ENCODE peak calls at places on chromosomes 7 and 10, in seven cellular contexts. D, O, B, E, N, F and U are unnamed samples.
A peak's percentile ranks its signal among the peaks of the same experiment; 100 is the strongest.

GRCh38 chr7:42151309-42151708 is 85.7 kb downstream of the GLI3 start:
- DNase-seq in D (peak; percentile 44), O (no peak), B (no peak), E (no peak), N (no peak), F (no peak), U (no peak)

GRCh38 chr7:111595780-111596179 is 33.5 kb upstream of the IMMP2L start:
- DNase-seq in D (no peak), O (no peak), B (no peak), E (no peak), N (no peak), F (no peak), U (no peak)

GRCh38 chr10:80252296-80252887 is 37.1 kb downstream of the MAT1A start:
- DNase-seq in D (no peak), O (no peak), B (no peak), E (no peak), N (no peak), F (no peak), U (no peak)

GRCh38 chr10:480928-481551 is 208.4 kb downstream of the DIP2C start:
- DNase-seq in D (peak; percentile 35), O (peak; percentile 64), B (no peak), E (no peak), N (peak; percentile 65), F (peak; percentile 83), U (no peak)

GRCh38 chr7:104922187-104923009 is 91.6 kb upstream of the KMT2E start:
- DNase-seq in D (peak; percentile 76), O (no peak), B (no peak), E (no peak), N (no peak), F (peak; percentile 52), U (no peak)

GRCh38 chr7:158030071-158030470 is 557.6 kb downstream of the PTPRN2 start:
- DNase-seq in D (no peak), O (no peak), B (no peak), E (no peak), N (peak; percentile 13), F (no peak), U (no peak)

GRCh38 chr7:27172388-27172774 is 1.7 kb downstream of the HOXA10 start:
- DNase-seq in D (peak; percentile 45), O (peak; percentile 4), B (no peak), E (no peak), N (peak; percentile 80), F (no peak), U (peak; percentile 17)

GRCh38 chr10:46014683-46015405 is 15.6 kb downstream of the NCOA4 start:
- DNase-seq in D (peak; percentile 86), O (no peak), B (no peak), E (no peak), N (no peak), F (peak; percentile 81), U (no peak)

DNA sequence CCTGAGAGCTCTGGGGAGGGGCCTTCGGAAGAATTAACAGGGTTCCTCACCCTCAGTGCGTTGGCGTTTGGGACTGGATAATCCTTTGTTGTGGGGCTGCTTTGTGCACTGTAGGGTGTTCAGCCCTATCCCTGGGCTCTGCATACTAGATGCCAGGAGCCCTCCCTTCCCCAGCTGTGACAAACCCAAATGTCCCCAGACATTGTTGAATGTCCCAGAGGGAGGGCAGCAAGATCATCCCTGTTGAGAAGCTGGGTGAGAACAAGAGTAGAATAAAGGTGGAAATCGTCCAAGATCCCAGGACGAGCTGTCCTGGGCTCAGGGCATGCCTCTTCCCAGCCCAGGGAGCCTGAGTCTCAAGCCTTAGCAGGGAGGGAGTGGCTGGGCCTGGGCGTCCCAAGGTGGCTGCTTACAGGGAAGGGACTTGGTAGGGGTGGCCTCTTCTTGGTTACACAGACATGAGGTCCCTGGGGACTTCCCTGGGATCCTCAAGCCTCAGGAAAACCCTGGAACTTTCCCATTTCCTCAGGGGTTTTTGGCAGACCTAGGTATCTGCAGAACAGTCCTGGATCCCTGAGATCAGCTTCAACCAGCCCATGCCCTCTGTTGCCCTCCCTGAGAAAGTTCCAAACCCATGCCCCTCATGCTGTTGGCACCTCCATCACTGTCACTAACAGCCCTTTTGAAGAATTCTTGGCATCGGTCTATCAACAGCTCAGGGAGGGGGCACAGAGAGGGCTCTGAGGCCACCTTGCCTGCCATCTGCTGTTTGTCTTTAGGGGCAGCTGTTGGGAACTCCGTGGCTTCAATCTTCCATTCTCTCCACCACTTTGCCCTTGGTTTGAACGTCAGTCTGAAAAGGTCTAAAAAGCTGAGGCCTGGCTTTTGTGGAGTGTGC is 53.7 kb downstream of the GOLGA7B start:
- DNase-seq in D (no peak), O (no peak), B (no peak), E (no peak), N (peak; percentile 45), F (no peak), U (no peak)
- TF ChIP-seq CTCF in D (no peak), O (no peak), B (no peak), E (no peak), N (no peak), F (no peak), U (no peak)

DNA sequence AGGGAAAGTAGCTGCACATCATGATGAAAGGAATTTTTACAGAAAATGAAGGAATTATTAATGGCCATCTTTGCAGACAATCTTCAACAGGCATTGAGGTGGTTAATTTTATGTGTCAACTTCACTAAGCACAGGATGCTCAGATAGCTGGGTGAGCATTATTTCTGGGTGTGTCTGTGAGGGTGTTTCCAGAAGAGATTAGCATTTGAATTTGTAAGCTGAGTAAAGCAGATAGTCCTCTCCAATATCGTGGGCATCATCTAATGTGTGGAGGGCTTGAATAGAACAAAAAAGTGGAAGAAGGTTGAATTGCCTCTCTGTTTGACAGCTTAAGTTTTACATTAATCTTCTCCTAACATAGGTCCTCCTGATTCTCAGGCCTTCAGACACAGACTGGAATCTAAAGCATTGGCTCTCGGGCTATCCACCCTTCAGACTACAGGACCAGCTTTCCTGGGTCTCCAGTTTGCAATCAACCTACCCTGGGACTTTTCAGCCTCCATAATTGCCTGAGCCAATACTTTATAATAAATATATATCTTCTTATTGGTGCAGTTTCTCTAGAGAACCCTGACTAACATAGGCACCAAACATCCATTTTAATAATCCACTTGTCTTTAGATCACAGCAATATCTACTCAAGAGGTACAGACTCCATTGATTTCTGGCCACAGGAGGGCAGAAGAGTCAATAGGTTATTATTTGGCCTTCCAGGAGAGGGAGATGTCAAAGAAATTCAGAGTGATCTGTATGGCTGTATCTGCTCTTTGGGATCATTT is 10.5 kb upstream of the CRPPA start:
- DNase-seq in D (peak; percentile 47), O (peak; percentile 22), B (no peak), E (peak; percentile 65), N (no peak), F (peak; percentile 27), U (no peak)
- TF ChIP-seq CTCF in D (peak; percentile 42), O (peak; percentile 58), B (no peak), E (peak; percentile 72), N (peak; percentile 55), F (peak; percentile 28), U (peak; percentile 43)

GRCh38 chr10:96560489-96560888 is 26.3 kb downstream of the TM9SF3 start:
- DNase-seq in D (no peak), O (no peak), B (no peak), E (no peak), N (no peak), F (no peak), U (no peak)

GRCh38 chr10:96560970-96561887 is 25.6 kb downstream of the TM9SF3 start:
- DNase-seq in D (peak; percentile 66), O (no peak), B (no peak), E (no peak), N (no peak), F (peak; percentile 51), U (no peak)

GRCh38 chr10:96556003-96556402 is 30.8 kb downstream of the TM9SF3 start:
- DNase-seq in D (peak; percentile 20), O (no peak), B (no peak), E (no peak), N (no peak), F (peak; percentile 52), U (no peak)
- TF ChIP-seq CTCF in D (peak; percentile 39), O (peak; percentile 34), B (no peak), E (peak; percentile 43), N (no peak), F (peak; percentile 61), U (peak; percentile 56)

GRCh38 chr7:34090796-34091195 is 185.5 kb downstream of the BMPER start:
- DNase-seq in D (peak; percentile 49), O (no peak), B (no peak), E (no peak), N (no peak), F (no peak), U (no peak)
- TF ChIP-seq CTCF in D (no peak), O (no peak), B (no peak), E (no peak), N (no peak), F (no peak), U (no peak)